ENCODE peak calls at places on chromosomes 5 and 9, in seven cellular contexts. I is osteocyte; R is kidney tubule cell; B is activated CD8-positive, alpha-beta memory T cell treated with anti-CD3 and anti-CD28 coated beads, Interleukin-2, amount 50 U/mL, for 48 hours; T is NCI-H1694; O is HAP-1; Y is Right ventricle myocardium superior. K is an unnamed sample.

GRCh38 chr9:137611623-137612609 is 6.4 kb downstream of the ARRDC1 start:
- DNase-seq in B (no peak), Y (no peak), O (no peak), I (no peak), R (peak; percentile 99), T (no peak), K (no peak)

GRCh38 chr5:133754575-133755169 is 142.3 kb upstream of the FSTL4 start:
- DNase-seq in O (no peak), I (peak; percentile 49), B (no peak), T (no peak), Y (no peak), R (peak; percentile 49), K (no peak)

GRCh38 chr5:5141625-5142527 is 1.7 kb downstream of the ADAMTS16 start:
- DNase-seq in T (peak; percentile 60), Y (no peak), O (peak; percentile 41), B (peak; percentile 70), R (peak; percentile 73), I (no peak), K (no peak)

GRCh38 chr5:89055011-89055704 is 172.2 kb upstream of the MEF2C start:
- DNase-seq in O (no peak), R (no peak), I (no peak), B (no peak), Y (no peak), T (no peak), K (no peak)

GRCh38 chr9:79165006-79165405 is 406.8 kb upstream of the TLE4 start:
- DNase-seq in R (no peak), B (no peak), T (no peak), I (no peak), O (no peak), Y (no peak), K (no peak)

GRCh38 chr5:8826491-8826890 is 719.4 kb downstream of the SEMA5A start:
- DNase-seq in Y (no peak), I (no peak), O (no peak), T (no peak), B (no peak), R (no peak), K (no peak)

GRCh38 chr9:20619492-20619860 is 2.8 kb downstream of the MLLT3 start:
- DNase-seq in T (no peak), R (no peak), O (peak; percentile 44), B (no peak), Y (no peak), I (no peak), K (no peak)

GRCh38 chr9:98142925-98143481 is 24.0 kb upstream of the TRIM14 start:
- DNase-seq in T (no peak), O (no peak), Y (no peak), I (no peak), R (no peak), B (no peak), K (no peak)

GRCh38 chr5:10456583-10457562 is 15.2 kb downstream of the ROPN1L start:
- DNase-seq in I (no peak), T (no peak), O (no peak), R (no peak), B (no peak), Y (no peak), K (no peak)

K was measured in SIG-M5.